ENCODE peak calls at places on chromosomes 13 and 19, in ten cellular contexts. K is esophagus muscularis mucosa, T is hepatocyte, R is tibial artery, B is colonic mucosa, C is astrocyte of the spinal cord, U is glutamatergic neuron, Y is upper lobe of right lung, W is right atrium auricular region, D is AG09319. N is an unnamed sample.

GRCh38 chr19:51660975-51661600 is 14.5 kb upstream of the SIGLEC14 start:
- DNase-seq in D (no peak), K (no peak), R (peak; percentile 68), W (no peak), B (peak; percentile 74), Y (no peak), C (peak; percentile 75), T (peak; percentile 92), U (peak; percentile 88), N (peak; percentile 85)

GRCh38 chr19:5627395-5627904 is 4.6 kb downstream of the SAFB start:
- DNase-seq in Y (peak; percentile 82), U (peak; percentile 79), D (no peak), T (no peak), C (no peak), B (peak; percentile 56), K (peak; percentile 93), R (peak; percentile 78), W (no peak), N (peak; percentile 39)

GRCh38 chr19:50705422-50706019 is 14.1 kb downstream of the SHANK1 start:
- DNase-seq in W (no peak), D (peak; percentile 10), K (no peak), U (no peak), R (no peak), T (peak; percentile 61), B (no peak), C (peak; percentile 24), Y (no peak), N (peak; percentile 53)

GRCh38 chr13:44271915-44272341 is 101.7 kb upstream of the SERP2 start:
- DNase-seq in R (peak; percentile 69), B (no peak), U (peak; percentile 29), W (no peak), K (no peak), Y (no peak), T (no peak), C (peak; percentile 26), D (no peak), N (no peak)

GRCh38 chr19:16247353-16248182 is 49.9 kb downstream of the AP1M1 start:
- DNase-seq in Y (peak; percentile 93), U (peak; percentile 94), D (peak; percentile 20), B (peak; percentile 86), W (peak; percentile 94), R (peak; percentile 85), T (peak; percentile 89), C (peak; percentile 70), K (peak; percentile 97), N (peak; percentile 96)

GRCh38 chr19:4391701-4392543 is 8.4 kb downstream of the SH3GL1 start:
- DNase-seq in R (no peak), B (no peak), K (no peak), T (no peak), C (peak; percentile 77), Y (no peak), D (no peak), U (no peak), W (no peak), N (no peak)

GRCh38 chr13:105363747-105364177 is 1171.7 kb downstream of the EFNB2 start:
- DNase-seq in T (no peak), D (no peak), B (no peak), C (no peak), R (no peak), Y (no peak), W (no peak), U (no peak), K (no peak), N (no peak)

GRCh38 chr13:92821324-92821723 is 405.3 kb upstream of the GPC6 start:
- DNase-seq in W (no peak), K (no peak), Y (no peak), T (no peak), C (no peak), U (no peak), B (no peak), R (no peak), D (no peak), N (no peak)

GRCh38 chr13:89982406-89983085 is 1364.9 kb upstream of the MIR17HG start:
- DNase-seq in B (no peak), D (no peak), W (no peak), K (no peak), R (no peak), Y (no peak), C (peak; percentile 4), U (no peak), T (peak; percentile 5), N (no peak)

GRCh38 chr13:92739306-92739818 is 487.2 kb upstream of the GPC6 start:
- DNase-seq in U (no peak), T (no peak), D (no peak), W (no peak), Y (no peak), B (no peak), R (no peak), K (no peak), C (no peak), N (no peak)

GRCh38 chr13:34857561-34857960 is 84.5 kb upstream of the NBEA start:
- DNase-seq in K (no peak), D (no peak), T (no peak), R (no peak), Y (no peak), B (no peak), W (no peak), C (no peak), U (no peak), N (no peak)

GRCh38 chr19:49710372-49710951 is 19.5 kb downstream of the CPT1C start:
- DNase-seq in D (no peak), W (no peak), R (no peak), C (peak; percentile 64), U (no peak), K (no peak), B (no peak), Y (no peak), T (no peak), N (no peak)

GRCh38 chr19:37362733-37363132 is 8.2 kb upstream of the ZNF527 start:
- DNase-seq in Y (no peak), C (no peak), D (no peak), T (no peak), R (no peak), B (no peak), W (no peak), U (no peak), K (no peak), N (no peak)

GRCh38 chr19:40270362-40271089 is 14.6 kb downstream of the AKT2 start:
- DNase-seq in U (peak; percentile 76), T (no peak), D (no peak), Y (no peak), K (no peak), R (no peak), W (no peak), B (no peak), C (no peak), N (no peak)
- TF ChIP-seq CTCF in U (peak; percentile 36), T (no peak), D (no peak), Y (peak; percentile 12), K (no peak), R (no peak), W (no peak), B (no peak), C (no peak), N (no peak)

DNA sequence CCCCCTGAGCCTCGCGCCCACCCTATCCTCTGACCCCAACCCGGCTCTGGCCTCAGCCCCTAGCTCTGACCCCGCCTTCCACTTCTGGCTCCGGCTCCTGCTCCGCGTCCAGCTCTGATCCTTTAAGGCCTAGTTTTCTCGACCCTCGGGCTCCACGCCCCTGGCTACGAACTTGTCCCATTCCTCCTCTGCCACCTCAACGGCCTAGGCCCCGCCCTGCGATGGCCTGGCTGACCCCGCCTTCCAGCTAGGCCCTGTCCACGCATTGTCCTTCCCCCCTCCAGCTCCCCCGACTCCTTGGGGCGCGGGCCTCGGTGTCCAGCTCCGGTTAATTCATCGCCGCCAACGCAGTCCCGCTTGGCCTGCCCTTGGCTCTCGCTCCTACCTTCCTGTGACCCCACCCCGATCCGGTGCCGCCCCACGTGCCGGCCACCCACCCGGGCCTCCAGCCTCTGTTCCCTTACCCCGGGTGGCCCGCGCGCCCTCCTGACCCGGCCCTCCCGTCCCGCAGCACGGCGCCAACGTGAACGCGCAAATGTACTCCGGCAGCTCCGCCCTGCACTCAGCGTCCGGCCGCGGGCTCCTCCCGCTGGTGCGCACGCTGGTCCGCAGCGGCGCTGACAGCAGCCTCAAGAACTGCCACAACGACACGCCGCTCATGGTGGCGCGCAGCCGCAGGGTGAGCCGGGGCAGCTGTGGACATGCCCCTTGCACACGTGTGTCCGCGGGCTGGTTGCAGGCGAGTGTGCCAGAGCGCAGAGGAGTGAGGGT is 9.4 kb downstream of the BCL3 start:
- DNase-seq in B (no peak), R (peak; percentile 77), W (peak; percentile 82), K (no peak), Y (peak; percentile 85), T (peak; percentile 67), C (peak; percentile 66), U (peak; percentile 84), D (no peak), N (peak; percentile 77)
- TF ChIP-seq CTCF in B (no peak), R (no peak), W (peak; percentile 64), K (peak; percentile 53), Y (no peak), T (no peak), C (peak; percentile 21), U (no peak), D (peak; percentile 19), N (no peak)

DNA sequence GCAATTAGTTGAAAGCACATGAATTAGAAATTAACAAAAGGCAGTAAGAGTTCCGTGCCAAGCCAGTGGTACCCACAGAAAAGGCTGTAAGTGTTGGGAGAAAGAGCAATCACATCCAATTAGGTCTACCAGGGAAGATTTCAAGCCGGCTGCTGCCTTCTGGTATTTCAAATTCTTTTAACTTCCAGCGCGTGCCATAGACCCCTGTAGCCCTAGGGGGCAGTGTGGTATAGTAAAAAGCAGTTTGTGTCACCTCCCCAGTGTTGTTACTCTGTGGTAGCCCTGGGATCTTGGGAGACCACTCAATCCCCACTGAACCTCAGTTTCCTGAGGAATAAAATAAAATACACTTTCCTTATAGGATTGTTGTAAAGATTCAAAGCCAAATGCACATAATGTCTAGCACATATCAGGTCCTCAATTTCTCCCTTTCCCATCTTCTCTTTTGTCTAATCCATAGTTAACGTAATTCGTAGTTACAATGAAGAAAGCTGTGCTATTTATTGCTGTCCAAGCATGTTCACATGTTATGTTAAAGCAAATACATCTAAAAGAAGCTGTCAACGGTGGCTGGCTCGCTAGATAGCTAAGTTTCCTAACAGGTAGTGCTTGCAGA is 230.2 kb downstream of the TDRD3 start:
- DNase-seq in W (no peak), U (peak; percentile 73), K (no peak), Y (no peak), T (peak; percentile 70), C (peak; percentile 43), B (no peak), R (no peak), D (no peak), N (peak; percentile 64)
- TF ChIP-seq CTCF in W (peak; percentile 72), U (peak; percentile 82), K (peak; percentile 28), Y (peak; percentile 59), T (peak; percentile 65), C (peak; percentile 76), B (no peak), R (peak; percentile 49), D (peak; percentile 40), N (peak; percentile 90)

DNA sequence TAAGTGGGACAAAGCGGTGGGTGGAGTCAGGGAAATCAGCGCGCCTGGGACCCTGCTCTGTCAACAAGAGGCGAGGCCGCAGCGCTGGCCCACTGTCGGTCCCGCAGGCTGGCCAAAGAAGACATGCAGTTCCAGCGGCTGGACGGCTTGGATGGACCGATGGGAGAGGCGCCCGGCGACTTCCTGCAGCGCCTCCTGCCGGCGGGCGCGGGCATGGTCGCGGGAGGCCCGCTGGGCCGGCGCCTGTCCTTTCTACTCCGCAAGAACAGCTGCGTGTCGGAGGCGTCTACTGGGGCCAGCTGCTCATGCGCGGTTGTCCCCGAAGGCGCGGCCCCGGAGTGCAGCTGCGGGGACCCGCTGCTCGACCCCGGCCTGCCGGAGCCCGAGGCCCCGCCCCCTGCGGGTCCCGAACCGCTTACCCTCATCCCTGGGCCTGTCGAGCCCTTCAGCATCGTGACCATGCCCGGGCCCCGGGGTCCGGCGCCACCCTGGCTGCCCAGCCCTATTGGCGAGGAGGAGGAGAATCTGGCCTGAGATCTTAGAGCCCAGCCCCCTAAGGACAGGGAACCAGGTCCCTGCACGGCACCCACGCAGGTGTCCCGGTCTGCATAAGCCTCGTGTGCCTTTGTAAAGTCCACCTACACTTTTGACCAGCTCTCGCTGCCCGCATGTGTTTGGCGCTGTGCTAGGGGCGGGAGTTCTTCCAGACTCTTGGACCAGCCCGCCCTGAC is 6.1 kb downstream of the BEST2 start:
- DNase-seq in R (peak; percentile 59), K (no peak), C (peak; percentile 72), Y (peak; percentile 86), U (peak; percentile 88), T (peak; percentile 85), W (peak; percentile 73), D (peak; percentile 34), B (peak; percentile 67), N (peak; percentile 87)
- TF ChIP-seq CTCF in R (peak; percentile 83), K (peak; percentile 95), C (peak; percentile 85), Y (peak; percentile 94), U (peak; percentile 98), T (peak; percentile 99), W (peak; percentile 95), D (peak; percentile 74), B (peak; percentile 94), N (peak; percentile 92)